ENCODE peak calls at places on chromosome 7, in seven cellular contexts. One of them, this sample, is unnamed.

GRCh38 chr7:139776486-139777303 is 1.1 kb downstream of the HIPK2 start:
- DNase-seq in upper lobe of right lung: peak; percentile 62
- DNase-seq in HCT116: no peak
- DNase-seq in kidney: no peak
- DNase-seq in body of pancreas: peak; percentile 46
- DNase-seq in lower lobe of right lung: no peak
- DNase-seq in right lobe of liver: peak; percentile 71
- DNase-seq in this sample: peak; percentile 46

GRCh38 chr7:35430547-35431153 is 176.8 kb upstream of the TBX20 start:
- DNase-seq in upper lobe of right lung: no peak
- DNase-seq in HCT116: peak; percentile 45
- DNase-seq in kidney: no peak
- DNase-seq in body of pancreas: no peak
- DNase-seq in lower lobe of right lung: no peak
- DNase-seq in right lobe of liver: no peak
- DNase-seq in this sample: no peak

GRCh38 chr7:115332691-115333090 is 410.8 kb downstream of the MDFIC start:
- DNase-seq in upper lobe of right lung: no peak
- DNase-seq in HCT116: no peak
- DNase-seq in kidney: no peak
- DNase-seq in body of pancreas: no peak
- DNase-seq in lower lobe of right lung: no peak
- DNase-seq in right lobe of liver: no peak
- DNase-seq in this sample: no peak

GRCh38 chr7:116912269-116912909 is 40.9 kb upstream of the ST7 start:
- DNase-seq in upper lobe of right lung: no peak
- DNase-seq in HCT116: no peak
- DNase-seq in kidney: no peak
- DNase-seq in body of pancreas: no peak
- DNase-seq in lower lobe of right lung: no peak
- DNase-seq in right lobe of liver: no peak
- DNase-seq in this sample: no peak

GRCh38 chr7:3431306-3431705 is 130.3 kb downstream of the SDK1 start:
- DNase-seq in upper lobe of right lung: no peak
- DNase-seq in HCT116: no peak
- DNase-seq in kidney: no peak
- DNase-seq in body of pancreas: no peak
- DNase-seq in lower lobe of right lung: no peak
- DNase-seq in right lobe of liver: no peak
- DNase-seq in this sample: no peak

GRCh38 chr7:115630049-115630448 is 400.5 kb downstream of the TFEC start:
- DNase-seq in upper lobe of right lung: no peak
- DNase-seq in HCT116: no peak
- DNase-seq in kidney: no peak
- DNase-seq in body of pancreas: no peak
- DNase-seq in lower lobe of right lung: no peak
- DNase-seq in right lobe of liver: peak; percentile 51
- DNase-seq in this sample: no peak

GRCh38 chr7:137670521-137671064 is 176.2 kb downstream of the DGKI start:
- DNase-seq in upper lobe of right lung: no peak
- DNase-seq in HCT116: no peak
- DNase-seq in kidney: no peak
- DNase-seq in body of pancreas: no peak
- DNase-seq in lower lobe of right lung: no peak
- DNase-seq in right lobe of liver: no peak
- DNase-seq in this sample: no peak

GRCh38 chr7:122040147-122040546 is 103.9 kb downstream of the AASS start:
- DNase-seq in upper lobe of right lung: no peak
- DNase-seq in HCT116: no peak
- DNase-seq in kidney: no peak
- DNase-seq in body of pancreas: no peak
- DNase-seq in lower lobe of right lung: no peak
- DNase-seq in right lobe of liver: no peak
- DNase-seq in this sample: no peak

GRCh38 chr7:122448893-122449589 is 144.5 kb upstream of the FEZF1 start:
- DNase-seq in upper lobe of right lung: no peak
- DNase-seq in HCT116: no peak
- DNase-seq in kidney: no peak
- DNase-seq in body of pancreas: no peak
- DNase-seq in lower lobe of right lung: no peak
- DNase-seq in right lobe of liver: no peak
- DNase-seq in this sample: no peak

GRCh38 chr7:133742709-133743538 is 384.2 kb upstream of the LRGUK start:
- DNase-seq in upper lobe of right lung: no peak
- DNase-seq in HCT116: no peak
- DNase-seq in kidney: no peak
- DNase-seq in body of pancreas: no peak
- DNase-seq in lower lobe of right lung: no peak
- DNase-seq in right lobe of liver: no peak
- DNase-seq in this sample: no peak

GRCh38 chr7:129169705-129170319 is 18.6 kb upstream of the SMO start:
- DNase-seq in upper lobe of right lung: no peak
- DNase-seq in HCT116: no peak
- DNase-seq in kidney: no peak
- DNase-seq in body of pancreas: no peak
- DNase-seq in lower lobe of right lung: no peak
- DNase-seq in right lobe of liver: no peak
- DNase-seq in this sample: no peak

GRCh38 chr7:129136887-129137647 is 7.4 kb upstream of the TSPAN33 start:
- DNase-seq in upper lobe of right lung: no peak
- DNase-seq in HCT116: no peak
- DNase-seq in kidney: no peak
- DNase-seq in body of pancreas: no peak
- DNase-seq in lower lobe of right lung: no peak
- DNase-seq in right lobe of liver: no peak
- DNase-seq in this sample: peak; percentile 31

GRCh38 chr7:33636359-33636758 is 269.0 kb upstream of the BMPER start:
- DNase-seq in upper lobe of right lung: no peak
- DNase-seq in HCT116: no peak
- DNase-seq in kidney: no peak
- DNase-seq in body of pancreas: no peak
- DNase-seq in lower lobe of right lung: no peak
- DNase-seq in right lobe of liver: no peak
- DNase-seq in this sample: no peak

GRCh38 chr7:4218481-4218880 is 463.6 kb upstream of the FOXK1 start:
- DNase-seq in upper lobe of right lung: no peak
- DNase-seq in HCT116: no peak
- DNase-seq in kidney: peak; percentile 60
- DNase-seq in body of pancreas: no peak
- DNase-seq in lower lobe of right lung: no peak
- DNase-seq in right lobe of liver: no peak
- DNase-seq in this sample: no peak

GRCh38 chr7:20784311-20785210 is 2.1 kb downstream of the SP8 start:
- DNase-seq in upper lobe of right lung: no peak
- DNase-seq in HCT116: no peak
- DNase-seq in kidney: peak; percentile 73
- DNase-seq in body of pancreas: no peak
- DNase-seq in lower lobe of right lung: no peak
- DNase-seq in right lobe of liver: no peak
- DNase-seq in this sample: no peak

GRCh38 chr7:105268511-105269392 is 120.0 kb downstream of the SRPK2 start:
- DNase-seq in upper lobe of right lung: no peak
- DNase-seq in HCT116: no peak
- DNase-seq in kidney: no peak
- DNase-seq in body of pancreas: peak; percentile 15
- DNase-seq in lower lobe of right lung: no peak
- DNase-seq in right lobe of liver: no peak
- DNase-seq in this sample: no peak

GRCh38 chr7:86884152-86884551 is 175.3 kb downstream of the ELAPOR2 start:
- DNase-seq in upper lobe of right lung: no peak
- DNase-seq in HCT116: no peak
- DNase-seq in kidney: no peak
- DNase-seq in body of pancreas: no peak
- DNase-seq in lower lobe of right lung: no peak
- DNase-seq in right lobe of liver: no peak
- DNase-seq in this sample: no peak

GRCh38 chr7:27586825-27587224 is 75.9 kb downstream of the HIBADH start:
- DNase-seq in upper lobe of right lung: no peak
- DNase-seq in HCT116: no peak
- DNase-seq in kidney: peak; percentile 63
- DNase-seq in body of pancreas: peak; percentile 28
- DNase-seq in lower lobe of right lung: no peak
- DNase-seq in right lobe of liver: no peak
- DNase-seq in this sample: no peak

GRCh38 chr7:23020742-23021401 is 6.9 kb upstream of the HYCC1 start:
- DNase-seq in upper lobe of right lung: no peak
- DNase-seq in HCT116: peak; percentile 27
- DNase-seq in kidney: no peak
- DNase-seq in body of pancreas: no peak
- DNase-seq in lower lobe of right lung: no peak
- DNase-seq in right lobe of liver: no peak
- DNase-seq in this sample: no peak

GRCh38 chr7:76342222-76342621 is 16.6 kb downstream of the YWHAG start:
- DNase-seq in upper lobe of right lung: no peak
- DNase-seq in HCT116: no peak
- DNase-seq in kidney: no peak
- DNase-seq in body of pancreas: no peak
- DNase-seq in lower lobe of right lung: no peak
- DNase-seq in right lobe of liver: no peak
- DNase-seq in this sample: no peak
- H3K36me3 ChIP-seq in upper lobe of right lung: peaks cover 46% of the 10 kb centered on the region
- H3K36me3 ChIP-seq in HCT116: peaks cover 38% of the 10 kb centered on the region
- H3K36me3 ChIP-seq in kidney: peaks cover 24% of the 10 kb centered on the region
- H3K36me3 ChIP-seq in body of pancreas: no peaks in the 10 kb centered on the region
- H3K36me3 ChIP-seq in lower lobe of right lung: peaks cover 65% of the 10 kb centered on the region
- H3K36me3 ChIP-seq in right lobe of liver: peaks cover 5% of the 10 kb centered on the region
- H3K36me3 ChIP-seq in this sample: peaks cover 27% of the 10 kb centered on the region

DNA sequence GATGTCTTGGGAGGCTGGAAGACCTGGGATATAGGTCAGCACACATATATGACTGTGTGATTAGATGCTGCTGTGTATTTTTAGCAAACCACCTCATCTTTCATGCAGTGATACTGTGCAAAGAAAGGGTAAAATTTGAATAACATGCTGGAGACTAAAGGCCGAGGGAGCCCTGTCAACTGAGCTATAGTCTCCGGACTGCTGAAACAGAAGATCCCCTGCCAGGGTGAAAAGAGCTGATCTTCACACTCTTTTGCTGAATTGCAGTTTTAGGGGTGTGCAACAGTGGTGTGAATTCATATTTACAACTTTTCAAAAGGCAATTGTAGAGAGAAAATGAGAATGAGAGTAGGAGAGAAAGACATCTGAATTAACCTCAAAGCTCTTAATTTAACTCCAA is 190.3 kb upstream of the STK17A start:
- DNase-seq in upper lobe of right lung: no peak
- DNase-seq in HCT116: no peak
- DNase-seq in kidney: no peak
- DNase-seq in body of pancreas: no peak
- DNase-seq in lower lobe of right lung: no peak
- DNase-seq in right lobe of liver: no peak
- DNase-seq in this sample: no peak
- H3K36me3 ChIP-seq in upper lobe of right lung: no peaks in the 10 kb centered on the region
- H3K36me3 ChIP-seq in HCT116: no peaks in the 10 kb centered on the region
- H3K36me3 ChIP-seq in kidney: no peaks in the 10 kb centered on the region
- H3K36me3 ChIP-seq in body of pancreas: no peaks in the 10 kb centered on the region
- H3K36me3 ChIP-seq in lower lobe of right lung: no peaks in the 10 kb centered on the region
- H3K36me3 ChIP-seq in right lobe of liver: no peaks in the 10 kb centered on the region
- H3K36me3 ChIP-seq in this sample: no peaks in the 10 kb centered on the region

DNA sequence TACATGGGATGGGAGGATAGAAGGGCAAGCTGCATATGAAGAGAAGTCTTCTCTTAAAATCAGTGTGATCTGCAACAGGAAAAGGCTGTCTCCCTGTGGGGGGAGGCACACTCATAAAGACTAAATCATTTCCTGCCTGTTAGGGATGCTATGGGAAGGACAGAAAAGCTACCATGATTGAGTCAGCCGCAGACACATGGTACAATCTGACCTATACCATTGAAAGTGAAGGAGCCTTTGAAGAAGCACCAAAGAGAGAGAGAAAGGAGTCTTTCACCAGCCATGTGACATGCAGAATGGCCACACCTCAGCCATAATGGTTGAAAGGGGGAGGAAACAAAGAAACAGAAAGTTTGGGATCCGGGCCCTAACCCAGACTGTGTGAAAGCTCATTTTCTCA is 29.1 kb downstream of the NUDCD3 start:
- DNase-seq in upper lobe of right lung: no peak
- DNase-seq in HCT116: no peak
- DNase-seq in kidney: no peak
- DNase-seq in body of pancreas: no peak
- DNase-seq in lower lobe of right lung: no peak
- DNase-seq in right lobe of liver: no peak
- DNase-seq in this sample: no peak
- H3K36me3 ChIP-seq in upper lobe of right lung: peaks cover 5% of the 10 kb centered on the region
- H3K36me3 ChIP-seq in HCT116: peaks cover 5% of the 10 kb centered on the region
- H3K36me3 ChIP-seq in kidney: peaks cover 6% of the 10 kb centered on the region
- H3K36me3 ChIP-seq in body of pancreas: no peaks in the 10 kb centered on the region
- H3K36me3 ChIP-seq in lower lobe of right lung: peaks cover 18% of the 10 kb centered on the region
- H3K36me3 ChIP-seq in right lobe of liver: no peaks in the 10 kb centered on the region
- H3K36me3 ChIP-seq in this sample: no peaks in the 10 kb centered on the region

DNA sequence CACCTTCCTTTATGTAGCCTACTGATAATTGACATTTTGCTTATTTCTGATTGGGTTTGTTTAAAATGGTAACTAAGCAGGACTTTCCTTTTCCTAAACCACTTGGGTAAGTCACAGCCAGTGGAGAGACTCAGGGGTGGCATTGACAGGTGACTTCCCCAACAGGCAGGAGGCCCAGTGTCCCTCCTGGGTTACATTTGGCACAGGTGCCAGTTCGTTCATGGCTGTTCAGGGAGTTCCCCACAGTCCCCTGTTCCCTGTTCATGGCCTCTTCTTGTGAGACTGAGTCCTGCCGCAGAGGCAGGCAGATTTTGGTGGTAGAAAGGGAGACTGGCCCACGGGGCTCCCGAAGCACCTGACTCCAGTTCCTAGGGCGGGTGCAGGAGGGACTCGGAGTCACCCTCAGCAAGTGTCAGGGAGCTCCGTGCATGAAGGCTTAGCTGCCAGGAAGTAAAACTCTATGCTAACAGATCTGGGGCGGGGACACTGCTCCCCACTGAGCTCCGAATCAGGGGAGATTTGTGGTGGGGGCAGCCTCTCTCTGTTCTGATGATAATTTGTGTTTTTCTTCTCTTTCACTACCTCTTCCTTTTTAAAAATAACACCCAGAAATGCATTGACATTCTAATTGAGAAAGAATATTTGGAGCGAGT is 84.1 kb downstream of the EZH2 start:
- DNase-seq in upper lobe of right lung: no peak
- DNase-seq in HCT116: no peak
- DNase-seq in kidney: no peak
- DNase-seq in body of pancreas: no peak
- DNase-seq in lower lobe of right lung: no peak
- DNase-seq in right lobe of liver: no peak
- DNase-seq in this sample: no peak
- H3K36me3 ChIP-seq in upper lobe of right lung: peaks cover 69% of the 10 kb centered on the region
- H3K36me3 ChIP-seq in HCT116: peaks cover 11% of the 10 kb centered on the region
- H3K36me3 ChIP-seq in kidney: peaks cover 47% of the 10 kb centered on the region
- H3K36me3 ChIP-seq in body of pancreas: peaks cover 7% of the 10 kb centered on the region
- H3K36me3 ChIP-seq in lower lobe of right lung: peaks cover 77% of the 10 kb centered on the region
- H3K36me3 ChIP-seq in right lobe of liver: peaks cover 25% of the 10 kb centered on the region
- H3K36me3 ChIP-seq in this sample: peaks cover 53% of the 10 kb centered on the region

DNA sequence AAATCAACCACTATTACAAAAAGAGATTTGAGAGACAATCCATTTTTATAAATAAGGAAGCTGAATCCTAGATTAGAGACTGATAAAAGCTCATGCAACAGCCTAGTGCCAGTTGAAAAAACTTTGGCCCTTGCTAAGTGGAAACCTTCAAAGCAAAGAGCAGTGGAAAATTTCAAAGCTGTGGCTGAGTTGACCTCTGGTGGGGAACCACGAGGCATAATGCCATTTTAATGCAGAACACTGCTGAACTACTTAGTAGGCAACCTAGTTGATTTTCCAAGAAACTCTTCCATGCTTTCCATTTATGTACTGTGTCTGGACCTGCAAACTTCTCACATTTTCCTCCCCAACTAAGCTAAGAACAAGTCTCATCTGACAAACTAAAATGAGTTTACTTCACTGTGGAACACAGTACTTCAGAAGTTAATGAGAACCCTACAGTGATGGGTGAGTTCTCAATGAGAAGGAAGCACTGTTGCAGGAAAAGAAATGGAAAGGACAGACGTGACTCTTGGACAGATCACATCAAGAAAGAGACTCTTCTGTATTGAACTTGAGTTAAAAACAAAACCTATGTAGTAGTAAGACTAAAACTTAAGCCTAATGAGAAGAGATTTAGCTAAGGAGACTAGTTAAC is 19.5 kb downstream of the FZD9 start:
- DNase-seq in upper lobe of right lung: no peak
- DNase-seq in HCT116: no peak
- DNase-seq in kidney: no peak
- DNase-seq in body of pancreas: no peak
- DNase-seq in lower lobe of right lung: no peak
- DNase-seq in right lobe of liver: no peak
- DNase-seq in this sample: no peak
- H3K36me3 ChIP-seq in upper lobe of right lung: peaks cover 86% of the 10 kb centered on the region
- H3K36me3 ChIP-seq in HCT116: peaks cover 54% of the 10 kb centered on the region
- H3K36me3 ChIP-seq in kidney: peaks cover 63% of the 10 kb centered on the region
- H3K36me3 ChIP-seq in body of pancreas: no peaks in the 10 kb centered on the region
- H3K36me3 ChIP-seq in lower lobe of right lung: peaks cover 90% of the 10 kb centered on the region
- H3K36me3 ChIP-seq in right lobe of liver: peaks cover 17% of the 10 kb centered on the region
- H3K36me3 ChIP-seq in this sample: peaks cover 62% of the 10 kb centered on the region

This sample was measured in thyroid gland.